ENCODE peak calls at places on chromosomes 12 and 14, in five cellular contexts. G, E, V, K and W are unnamed samples.

GRCh38 chr12:87529386-87529785 is 499.8 kb downstream of the C12orf50 start:
- DNase-seq in V (no peak), G (peak; percentile 28), E (no peak), K (no peak), W (no peak)

GRCh38 chr14:49858383-49858782 is 5.8 kb upstream of the NEMF start:
- DNase-seq in E (no peak), G (peak; percentile 72), V (no peak), K (no peak), W (no peak)

GRCh38 chr14:93928184-93929047 is 1.3 kb downstream of the FAM181A start:
- DNase-seq in K (no peak), E (no peak), V (no peak), G (no peak), W (no peak)

GRCh38 chr12:119288559-119288958 is 46.0 kb upstream of the CCDC60 start:
- DNase-seq in G (peak; percentile 60), V (no peak), E (no peak), K (no peak), W (no peak)

GRCh38 chr14:90558983-90559590 is 162.3 kb downstream of the CALM1 start:
- DNase-seq in E (no peak), V (no peak), K (no peak), G (no peak), W (no peak)

GRCh38 chr14:64298773-64299172 is 4.6 kb upstream of the ESR2 start:
- DNase-seq in E (no peak), G (no peak), V (no peak), K (no peak), W (no peak)

GRCh38 chr12:15265868-15266267 is 44.7 kb upstream of the RERG start:
- DNase-seq in K (no peak), E (no peak), G (no peak), V (no peak), W (no peak)

GRCh38 chr14:100443643-100444042 is 120.5 kb downstream of the SLC25A47 start:
- DNase-seq in K (no peak), V (no peak), E (no peak), G (no peak), W (no peak)

GRCh38 chr14:106094654-106095189 is 568.3 kb downstream of the TMEM121 start:
- DNase-seq in K (no peak), V (no peak), G (peak; percentile 59), E (peak; percentile 26), W (no peak)

GRCh38 chr14:77122555-77123125 is 19.0 kb downstream of the ZDHHC22 start:
- DNase-seq in G (peak; percentile 52), K (no peak), E (peak; percentile 61), V (no peak), W (no peak)

GRCh38 chr14:57492859-57493258 is 798 bp downstream of the CCDC198 start:
- DNase-seq in G (no peak), E (no peak), V (peak; percentile 66), K (no peak), W (no peak)

GRCh38 chr14:85798852-85799251 is 268.9 kb downstream of the FLRT2 start:
- DNase-seq in G (no peak), K (no peak), V (no peak), E (no peak), W (no peak)

GRCh38 chr12:84696281-84696680 is 216.3 kb downstream of the SLC6A15 start:
- DNase-seq in E (no peak), G (no peak), V (no peak), K (no peak), W (no peak)

GRCh38 chr14:56846970-56847928 is 37.0 kb upstream of the OTX2 start:
- DNase-seq in K (no peak), V (no peak), G (no peak), E (no peak), W (no peak)

GRCh38 chr14:53855127-53855526 is 101.5 kb downstream of the BMP4 start:
- DNase-seq in E (no peak), K (no peak), G (no peak), V (no peak), W (no peak)

GRCh38 chr12:120835657-120836056 is 68.5 kb downstream of the SPPL3 start:
- DNase-seq in E (no peak), K (no peak), V (no peak), G (no peak), W (no peak)